ENCODE peak calls at places on chromosomes 13 and 19, in four cellular contexts. One of them, this sample, is unnamed.
A peak's percentile ranks its signal among the peaks of the same experiment; 100 is the strongest.

GRCh38 chr13:48493851-48494250 is 39.0 kb downstream of the RCBTB2 start:
- DNase-seq in HepG2: no peak
- DNase-seq in GM12878: no peak
- DNase-seq in K562: no peak
- DNase-seq in this sample: no peak

GRCh38 chr19:17841810-17842662 is 5.7 kb downstream of the JAK3 start:
- DNase-seq in GM12878: no peak
- DNase-seq in K562: peak; percentile 99
- DNase-seq in HepG2: no peak
- DNase-seq in this sample: peak; percentile 97

GRCh38 chr13:98606296-98606695 is 29.4 kb upstream of the STK24 start:
- DNase-seq in K562: no peak
- DNase-seq in GM12878: no peak
- DNase-seq in HepG2: no peak
- DNase-seq in this sample: no peak

GRCh38 chr13:20582026-20582425 is 15.1 kb downstream of the IFT88 start:
- DNase-seq in K562: no peak
- DNase-seq in HepG2: no peak
- DNase-seq in GM12878: no peak
- DNase-seq in this sample: no peak

GRCh38 chr13:72144625-72145024 is 277.6 kb upstream of the DACH1 start:
- DNase-seq in HepG2: no peak
- DNase-seq in GM12878: no peak
- DNase-seq in K562: no peak
- DNase-seq in this sample: no peak

GRCh38 chr19:43620061-43621001 is 902 bp upstream of the ZNF428 start:
- DNase-seq in GM12878: no peak
- DNase-seq in K562: peak; percentile 54
- DNase-seq in HepG2: no peak
- DNase-seq in this sample: no peak

GRCh38 chr19:18020212-18021067 is 12.5 kb downstream of the ARRDC2 start:
- DNase-seq in HepG2: peak; percentile 51
- DNase-seq in GM12878: no peak
- DNase-seq in K562: no peak
- DNase-seq in this sample: no peak

GRCh38 chr19:12482505-12482886 is 2.1 kb downstream of the ZNF709 start:
- DNase-seq in GM12878: peak; percentile 33
- DNase-seq in K562: no peak
- DNase-seq in HepG2: no peak
- DNase-seq in this sample: no peak

GRCh38 chr13:25352230-25352629 is 19.5 kb upstream of the ATP8A2 start:
- DNase-seq in HepG2: no peak
- DNase-seq in K562: peak; percentile 26
- DNase-seq in GM12878: no peak
- DNase-seq in this sample: no peak

GRCh38 chr19:35461050-35461449 is 13.0 kb downstream of the FFAR2 start:
- DNase-seq in HepG2: no peak
- DNase-seq in GM12878: no peak
- DNase-seq in K562: no peak
- DNase-seq in this sample: no peak

GRCh38 chr19:19372656-19373416 is 32.6 kb upstream of the GATAD2A start:
- DNase-seq in GM12878: no peak
- DNase-seq in HepG2: peak; percentile 90
- DNase-seq in K562: peak; percentile 69
- DNase-seq in this sample: no peak

GRCh38 chr19:46731007-46731501 is 14.1 kb upstream of the PRKD2 start:
- DNase-seq in GM12878: no peak
- DNase-seq in K562: peak; percentile 71
- DNase-seq in HepG2: no peak
- DNase-seq in this sample: no peak

GRCh38 chr13:25886438-25887214 is 165.2 kb downstream of the SHISA2 start:
- DNase-seq in HepG2: no peak
- DNase-seq in K562: no peak
- DNase-seq in GM12878: no peak
- DNase-seq in this sample: no peak

GRCh38 chr19:8209111-8209964 is at the start of gene CERS4:
- DNase-seq in K562: peak; percentile 97
- DNase-seq in GM12878: no peak
- DNase-seq in HepG2: peak; percentile 82
- DNase-seq in this sample: peak; percentile 64

GRCh38 chr13:20264271-20265018 is 32.3 kb upstream of the GJB6 start:
- DNase-seq in GM12878: peak; percentile 55
- DNase-seq in K562: no peak
- DNase-seq in HepG2: no peak
- DNase-seq in this sample: no peak

GRCh38 chr19:13554506-13555235 is 48.4 kb upstream of the CACNA1A start:
- DNase-seq in HepG2: no peak
- DNase-seq in GM12878: no peak
- DNase-seq in K562: no peak
- DNase-seq in this sample: no peak

GRCh38 chr19:39643591-39643990 is 12.1 kb upstream of the LGALS16 start:
- DNase-seq in HepG2: no peak
- DNase-seq in K562: no peak
- DNase-seq in GM12878: no peak
- DNase-seq in this sample: no peak

GRCh38 chr19:43470288-43470687 is 4.9 kb upstream of the LYPD3 start:
- DNase-seq in HepG2: no peak
- DNase-seq in GM12878: no peak
- DNase-seq in K562: no peak
- DNase-seq in this sample: no peak

GRCh38 chr13:83780201-83780600 is 102.1 kb downstream of the SLITRK1 start:
- DNase-seq in K562: no peak
- DNase-seq in HepG2: peak; percentile 27
- DNase-seq in GM12878: no peak
- DNase-seq in this sample: no peak

GRCh38 chr13:76164290-76164689 is 528.2 kb downstream of the LMO7 start:
- DNase-seq in HepG2: no peak
- DNase-seq in GM12878: no peak
- DNase-seq in K562: no peak
- DNase-seq in this sample: no peak

GRCh38 chr19:17966497-17967257 is at the start of gene KCNN1:
- DNase-seq in HepG2: no peak
- DNase-seq in K562: peak; percentile 99
- DNase-seq in GM12878: no peak
- DNase-seq in this sample: no peak

GRCh38 chr13:49560270-49561063 is 24.9 kb downstream of the RCBTB1 start:
- DNase-seq in HepG2: peak; percentile 68
- DNase-seq in K562: no peak
- DNase-seq in GM12878: no peak
- DNase-seq in this sample: no peak

GRCh38 chr19:19316082-19316481 is 4.2 kb downstream of the SUGP1 start:
- DNase-seq in GM12878: no peak
- DNase-seq in K562: peak; percentile 7
- DNase-seq in HepG2: no peak
- DNase-seq in this sample: no peak

GRCh38 chr19:17255150-17255621 is 9.4 kb downstream of the USHBP1 start:
- DNase-seq in GM12878: no peak
- DNase-seq in K562: no peak
- DNase-seq in HepG2: peak; percentile 75
- DNase-seq in this sample: no peak

GRCh38 chr19:13712767-13713201 is 51.5 kb upstream of the MRI1 start:
- DNase-seq in HepG2: no peak
- DNase-seq in K562: no peak
- DNase-seq in GM12878: no peak
- DNase-seq in this sample: no peak

GRCh38 chr13:48551329-48551728 is 18.4 kb upstream of the RCBTB2 start:
- DNase-seq in HepG2: no peak
- DNase-seq in K562: no peak
- DNase-seq in GM12878: no peak
- DNase-seq in this sample: no peak

GRCh38 chr13:81577601-81578000 is 1236.7 kb upstream of the SPRY2 start:
- DNase-seq in K562: no peak
- DNase-seq in HepG2: no peak
- DNase-seq in GM12878: no peak
- DNase-seq in this sample: no peak

DNA sequence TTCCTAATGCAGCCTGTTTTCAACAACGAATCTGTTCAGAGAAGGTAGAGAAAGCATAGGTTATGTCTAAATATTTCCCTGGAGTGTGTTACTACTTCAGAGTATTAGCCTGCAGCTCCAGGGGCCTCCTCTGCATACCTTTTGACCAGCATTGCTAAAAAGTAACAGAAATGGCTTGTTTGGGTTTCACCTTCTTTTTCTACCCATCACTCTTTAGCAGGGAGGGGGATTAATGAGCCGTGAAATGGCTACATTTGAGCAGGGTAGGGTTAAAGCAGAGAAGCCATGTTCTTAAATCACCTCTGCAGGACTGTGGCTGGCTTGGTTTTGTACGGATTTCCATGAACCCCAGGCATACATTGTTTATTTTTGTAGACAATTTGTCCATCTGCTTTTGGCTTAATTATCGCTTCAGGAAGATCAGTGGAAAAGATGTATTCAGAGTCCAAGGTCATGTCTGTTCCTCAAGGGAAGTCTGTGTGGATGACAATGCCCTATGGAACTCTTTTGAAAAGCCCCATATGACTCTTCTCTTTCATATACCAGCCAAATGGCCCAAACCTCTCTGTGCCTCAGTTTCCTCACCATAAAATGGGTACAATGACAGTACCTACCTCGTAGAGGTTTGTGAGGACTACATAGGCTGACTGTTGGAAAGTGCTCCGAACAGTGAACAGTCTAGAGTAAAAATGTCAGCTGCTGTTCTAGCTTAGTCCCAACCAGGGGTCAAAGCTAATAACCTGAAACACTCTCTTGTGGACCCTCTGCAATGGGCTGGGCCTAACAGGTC is 104.4 kb downstream of the COL4A2 start:
- DNase-seq in HepG2: no peak
- DNase-seq in GM12878: no peak
- DNase-seq in K562: no peak
- DNase-seq in this sample: no peak
- H3K36me3 ChIP-seq in HepG2: no peaks in the 10 kb centered on the region
- H3K36me3 ChIP-seq in GM12878: no peaks in the 10 kb centered on the region
- H3K36me3 ChIP-seq in K562: no peaks in the 10 kb centered on the region
- H3K36me3 ChIP-seq in this sample: no peaks in the 10 kb centered on the region

DNA sequence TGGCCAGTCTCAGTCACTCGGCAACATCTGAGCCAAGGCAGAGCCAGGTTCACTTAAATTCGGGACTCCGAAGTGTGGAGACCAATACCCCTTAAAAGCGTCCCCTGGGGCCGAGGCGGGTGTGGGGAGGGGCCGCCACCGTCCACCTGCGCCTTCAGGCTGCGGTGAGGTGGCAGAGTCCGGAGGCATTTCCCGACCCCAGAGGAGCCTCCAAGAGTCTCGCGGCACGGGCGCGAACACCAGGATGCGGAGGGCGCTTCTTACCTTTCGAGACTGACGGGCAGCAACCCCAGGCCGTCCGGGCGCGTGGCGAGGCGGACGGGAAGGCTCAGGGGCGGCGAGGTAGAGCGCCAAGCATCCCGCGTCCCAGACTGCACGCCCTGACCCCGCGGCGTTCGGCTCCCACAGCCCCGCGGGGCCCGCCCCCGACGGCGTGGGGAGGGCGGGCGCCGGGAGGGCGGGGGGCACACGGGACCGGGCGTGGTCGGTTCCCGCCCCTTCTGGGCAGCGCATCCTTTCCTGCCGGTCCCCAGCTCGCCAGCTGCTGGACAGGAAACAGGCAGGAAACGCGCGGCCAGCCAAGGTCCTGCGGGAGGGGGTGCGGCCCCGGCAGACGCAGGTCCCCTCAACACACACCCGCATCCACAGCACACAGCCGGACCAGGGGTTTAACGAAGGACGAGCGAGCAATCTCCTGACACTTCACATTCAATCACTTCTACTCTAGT is at the start of gene THSD1:
- DNase-seq in K562: no peak
- DNase-seq in HepG2: no peak
- DNase-seq in GM12878: no peak
- DNase-seq in this sample: peak; percentile 65
- TF ChIP-seq HDAC2 in K562: no peak
- TF ChIP-seq HDAC2 in HepG2: no peak
- TF ChIP-seq HDAC2 in GM12878: no peak
- TF ChIP-seq HDAC2 in this sample: no peak

DNA sequence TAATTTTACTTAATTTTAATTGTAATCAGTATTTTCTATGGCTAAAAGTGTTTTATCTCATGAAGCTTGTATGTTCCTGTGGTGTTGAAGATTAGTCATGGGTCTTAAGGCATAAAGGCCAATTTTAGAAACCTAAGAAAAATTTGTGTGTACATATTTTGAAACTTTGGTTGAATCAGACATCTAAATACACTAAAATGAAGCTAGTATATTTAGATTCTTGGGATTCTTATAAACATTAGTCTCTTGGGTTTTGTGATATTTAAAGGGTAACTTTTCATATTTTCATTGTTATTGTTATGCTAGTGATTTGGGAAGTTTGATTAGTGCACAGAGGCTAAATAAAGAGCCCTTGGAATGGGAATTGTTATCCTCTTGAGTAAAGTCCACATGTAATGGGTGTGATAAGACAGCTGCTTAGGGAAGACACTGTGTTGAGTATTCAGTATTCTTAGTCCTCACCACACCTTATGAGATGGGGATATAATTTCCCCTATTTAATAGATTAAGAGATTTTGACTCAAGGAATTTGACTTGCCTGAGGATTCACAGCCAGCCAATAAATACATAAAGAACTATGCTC is 24.6 kb downstream of the UBA2 start:
- DNase-seq in HepG2: no peak
- DNase-seq in K562: no peak
- DNase-seq in GM12878: no peak
- DNase-seq in this sample: no peak
- H3K36me3 ChIP-seq in HepG2: peaks cover 19% of the 10 kb centered on the region
- H3K36me3 ChIP-seq in K562: peaks cover 89% of the 10 kb centered on the region
- H3K36me3 ChIP-seq in GM12878: peaks cover 7% of the 10 kb centered on the region
- H3K36me3 ChIP-seq in this sample: peaks cover 41% of the 10 kb centered on the region

GRCh38 chr13:97279079-97279411 is 56.9 kb downstream of the MBNL2 start:
- DNase-seq in GM12878: no peak
- DNase-seq in HepG2: no peak
- DNase-seq in K562: no peak
- DNase-seq in this sample: no peak

GRCh38 chr13:97279913-97280312 is 57.8 kb downstream of the MBNL2 start:
- DNase-seq in GM12878: no peak
- DNase-seq in HepG2: no peak
- DNase-seq in K562: no peak
- DNase-seq in this sample: no peak

GRCh38 chr13:97280478-97280877 is 58.3 kb downstream of the MBNL2 start:
- DNase-seq in HepG2: no peak
- DNase-seq in GM12878: no peak
- DNase-seq in K562: no peak
- DNase-seq in this sample: no peak

GRCh38 chr13:97276862-97277269 is 54.7 kb downstream of the MBNL2 start:
- DNase-seq in HepG2: no peak
- DNase-seq in GM12878: no peak
- DNase-seq in K562: no peak
- DNase-seq in this sample: no peak

GRCh38 chr13:97278395-97279078 is 56.4 kb downstream of the MBNL2 start:
- DNase-seq in K562: no peak
- DNase-seq in GM12878: no peak
- DNase-seq in HepG2: no peak
- DNase-seq in this sample: no peak
- TF ChIP-seq HDAC2 in K562: no peak
- TF ChIP-seq HDAC2 in GM12878: no peak
- TF ChIP-seq HDAC2 in HepG2: no peak
- TF ChIP-seq HDAC2 in this sample: no peak

GRCh38 chr19:48418317-48419064 is 25.0 kb downstream of the GRIN2D start:
- DNase-seq in HepG2: no peak
- DNase-seq in K562: peak; percentile 37
- DNase-seq in GM12878: no peak
- DNase-seq in this sample: no peak
- H3K36me3 ChIP-seq in HepG2: no peaks in the 10 kb centered on the region
- H3K36me3 ChIP-seq in K562: peaks cover 72% of the 10 kb centered on the region
- H3K36me3 ChIP-seq in GM12878: no peaks in the 10 kb centered on the region
- H3K36me3 ChIP-seq in this sample: no peaks in the 10 kb centered on the region

GRCh38 chr19:1768248-1768647 is 14.9 kb downstream of the ONECUT3 start:
- DNase-seq in K562: peak; percentile 52
- DNase-seq in HepG2: peak; percentile 16
- DNase-seq in GM12878: no peak
- DNase-seq in this sample: peak; percentile 96
- TF ChIP-seq HDAC2 in K562: no peak
- TF ChIP-seq HDAC2 in HepG2: no peak
- TF ChIP-seq HDAC2 in GM12878: no peak
- TF ChIP-seq HDAC2 in this sample: no peak

This sample was measured in H1.